ENCODE peak calls at places on chromosome 17, in eight cellular contexts. R is EL; G is kidney glomerular epithelial cell; H is HFF-Myc; K is A549; A is EH; Q is effector CD4-positive, alpha-beta T cell; J is HT1080. N is an unnamed sample.

GRCh38 chr17:50708050-50709000 is 611 bp upstream of the ANKRD40 start:
- DNase-seq in G (no peak), K (no peak), A (peak), Q (no peak), H (no peak), R (peak), J (no peak), N (no peak)

GRCh38 chr17:1473841-1474240 is 17.8 kb upstream of the CRK start:
- DNase-seq in J (no peak), R (no peak), G (no peak), K (no peak), A (no peak), Q (no peak), H (no peak), N (no peak)

GRCh38 chr17:36728030-36728991 is 126.9 kb downstream of the MRM1 start:
- DNase-seq in K (no peak), Q (no peak), G (no peak), H (no peak), J (no peak), R (no peak), A (no peak), N (no peak)

GRCh38 chr17:41467546-41467945 is 360 bp upstream of the KRT32 start:
- DNase-seq in Q (no peak), H (no peak), R (no peak), K (no peak), J (no peak), A (no peak), G (no peak), N (peak)

GRCh38 chr17:61404702-61405046 is 5.0 kb downstream of the TBX2 start:
- DNase-seq in A (no peak), H (no peak), Q (no peak), J (no peak), K (no peak), G (no peak), R (no peak), N (no peak)

GRCh38 chr17:68085751-68086445 is 50.4 kb downstream of the KPNA2 start:
- DNase-seq in R (peak), A (peak), J (no peak), H (no peak), Q (no peak), K (no peak), G (no peak), N (no peak)

GRCh38 chr17:65013613-65014391 is 42.7 kb downstream of the GNA13 start:
- DNase-seq in G (peak), J (peak), Q (peak), H (peak), K (no peak), A (peak), R (peak), N (no peak)

GRCh38 chr17:55769625-55770000 is 18.8 kb downstream of the PCTP start:
- DNase-seq in H (no peak), A (peak), G (no peak), R (peak), K (no peak), J (peak), Q (no peak), N (peak)

GRCh38 chr17:82329683-82330321 is 3.8 kb downstream of the SECTM1 start:
- DNase-seq in R (no peak), J (no peak), Q (no peak), G (no peak), A (no peak), H (no peak), K (no peak), N (no peak)

GRCh38 chr17:4090898-4091297 is 51.9 kb downstream of the ZZEF1 start:
- DNase-seq in G (no peak), A (peak), K (no peak), J (no peak), Q (no peak), R (no peak), H (no peak), N (no peak)

GRCh38 chr17:81241648-81242420 is 2.7 kb downstream of the NDUFAF8 start:
- DNase-seq in Q (peak), K (peak), J (peak), H (no peak), G (no peak), A (peak), R (peak), N (peak)

GRCh38 chr17:40062347-40063033 is at the start of gene THRA:
- DNase-seq in Q (peak), G (peak), A (peak), K (peak), R (peak), J (no peak), H (no peak), N (peak)

GRCh38 chr17:59520276-59520675 is 45.1 kb upstream of the DHX40 start:
- DNase-seq in H (no peak), Q (no peak), K (no peak), G (no peak), R (no peak), J (no peak), A (no peak), N (no peak)

GRCh38 chr17:1762233-1762905 is 509 bp downstream of the SERPINF1 start:
- DNase-seq in H (peak), Q (no peak), R (no peak), G (no peak), J (no peak), K (no peak), A (no peak), N (no peak)

GRCh38 chr17:62727916-62728672 is 80.0 kb downstream of the MARCHF10 start:
- DNase-seq in H (no peak), K (no peak), A (no peak), Q (no peak), J (no peak), G (no peak), R (no peak), N (no peak)

GRCh38 chr17:59355695-59356323 is 24.4 kb downstream of the YPEL2 start:
- DNase-seq in H (no peak), K (no peak), Q (no peak), G (no peak), A (no peak), R (no peak), J (no peak), N (no peak)

GRCh38 chr17:2262146-2262587 is 41.4 kb downstream of the SMG6 start:
- DNase-seq in Q (no peak), G (peak), H (no peak), J (peak), K (no peak), A (peak), R (peak), N (no peak)

GRCh38 chr17:79478841-79479240 is 132.0 kb downstream of the RBFOX3 start:
- DNase-seq in R (no peak), A (no peak), Q (no peak), G (no peak), J (no peak), K (no peak), H (no peak), N (no peak)

GRCh38 chr17:37440424-37440823 is 33.7 kb downstream of the TADA2A start:
- DNase-seq in A (no peak), K (no peak), G (no peak), R (no peak), Q (no peak), H (no peak), J (no peak), N (no peak)

GRCh38 chr17:79981090-79981489 is 54.6 kb downstream of the TBC1D16 start:
- DNase-seq in K (no peak), A (no peak), Q (no peak), J (no peak), G (no peak), H (no peak), R (no peak), N (no peak)

GRCh38 chr17:15309793-15310192 is 31.6 kb downstream of the TEKT3 start:
- DNase-seq in A (no peak), Q (no peak), G (no peak), J (no peak), R (no peak), H (no peak), K (no peak), N (no peak)

GRCh38 chr17:39769974-39770587 is 32.3 kb downstream of the GRB7 start:
- DNase-seq in A (peak), H (peak), R (peak), J (peak), Q (peak), G (no peak), K (no peak), N (no peak)

GRCh38 chr17:78828470-78829185 is 12.0 kb downstream of the USP36 start:
- DNase-seq in R (peak), H (no peak), G (no peak), A (peak), Q (no peak), K (peak), J (peak), N (peak)

GRCh38 chr17:20234266-20234665 is 225.1 kb downstream of the SPECC1 start:
- DNase-seq in J (no peak), H (no peak), R (no peak), K (no peak), G (no peak), A (no peak), Q (no peak), N (no peak)

GRCh38 chr17:39617446-39618251 is 9.1 kb upstream of the PPP1R1B start:
- DNase-seq in G (peak), R (peak), A (peak), H (no peak), K (peak), J (peak), Q (peak), N (peak)

GRCh38 chr17:40363480-40363838 is 1.1 kb downstream of the GJD3 start:
- DNase-seq in Q (no peak), A (peak), G (no peak), K (no peak), J (no peak), H (no peak), R (peak), N (no peak)

GRCh38 chr17:71392715-71393567 is 727.9 kb upstream of the SOX9 start:
- DNase-seq in G (no peak), Q (no peak), H (no peak), K (no peak), J (no peak), R (peak), A (peak), N (no peak)

GRCh38 chr17:49821916-49822315 is 26.0 kb downstream of the TAC4 start:
- DNase-seq in Q (no peak), H (no peak), J (no peak), A (no peak), K (no peak), G (no peak), R (no peak), N (no peak)

GRCh38 chr17:74830861-74831260 is 28.8 kb downstream of the GRIN2C start:
- DNase-seq in A (no peak), J (no peak), R (no peak), H (no peak), Q (no peak), G (no peak), K (no peak), N (no peak)

GRCh38 chr17:30519707-30520106 is 42.5 kb downstream of the GOSR1 start:
- DNase-seq in K (no peak), Q (no peak), G (peak), H (peak), J (peak), A (peak), R (peak), N (peak)

GRCh38 chr17:69951058-69951457 is 124.0 kb upstream of the KCNJ16 start:
- DNase-seq in G (no peak), Q (no peak), R (no peak), J (no peak), H (no peak), A (no peak), K (no peak), N (no peak)

GRCh38 chr17:27367121-27367981 is 73.4 kb downstream of the WSB1 start:
- DNase-seq in R (no peak), A (no peak), Q (no peak), K (no peak), G (no peak), H (no peak), J (no peak), N (no peak)

GRCh38 chr17:67711916-67712315 is 5.8 kb upstream of the NOL11 start:
- DNase-seq in A (no peak), K (no peak), G (no peak), Q (no peak), H (no peak), J (no peak), R (no peak), N (peak)

N was measured in A673.